ENCODE peak calls at places on chromosomes 5 and 9, in ten cellular contexts. J is lower lobe of right lung; L is stimulated activated CD8-positive, alpha-beta memory T cell treated with anti-CD3 and anti-CD28 coated beads, Interleukin-15, amount 100 ng/mL, for 24 hours; G is activated CD4-positive, alpha-beta memory T cell treated with anti-CD3 and anti-CD28 coated beads, Interleukin-2, amount 10 ng/mL, durations not matched to agents 7 days and 5 days; K is NCI-H187 treated with DMSO at 0.1 percent for 48 hours; W is memory B cell; F is SK-N-DZ; Z is pulmonary artery endothelial cell; T is lower leg skin; E is HEK293T. U is an unnamed sample.

GRCh38 chr5:176739461-176740051 is 70.8 kb upstream of the UNC5A start:
- DNase-seq in W (peak), J (no peak), E (no peak), T (no peak), F (peak), K (no peak), Z (no peak), G (no peak), L (no peak), U (no peak)

GRCh38 chr5:134133213-134133994 is 18.9 kb downstream of the TCF7 start:
- DNase-seq in J (peak), L (no peak), K (no peak), G (no peak), F (no peak), Z (no peak), W (no peak), E (no peak), T (no peak), U (no peak)

GRCh38 chr9:33320568-33321261 is 30.4 kb downstream of the NFX1 start:
- DNase-seq in J (no peak), L (no peak), E (no peak), W (no peak), F (no peak), K (no peak), T (no peak), G (no peak), Z (peak), U (no peak)

GRCh38 chr5:179123491-179124328 is 63.5 kb downstream of the ZNF354C start:
- DNase-seq in L (no peak), Z (no peak), G (no peak), K (no peak), F (no peak), W (no peak), J (peak), T (no peak), E (no peak), U (peak)

GRCh38 chr5:129096382-129096991 is 1.9 kb downstream of the ISOC1 start:
- DNase-seq in Z (no peak), L (no peak), T (no peak), E (no peak), K (no peak), W (no peak), J (no peak), F (peak), G (no peak), U (no peak)

GRCh38 chr5:101658433-101658832 is 637.7 kb downstream of the SLCO4C1 start:
- DNase-seq in W (no peak), K (no peak), E (no peak), J (no peak), F (no peak), T (no peak), Z (no peak), L (no peak), G (no peak), U (no peak)

GRCh38 chr5:36836831-36837230 is 39.7 kb upstream of the NIPBL start:
- DNase-seq in F (no peak), K (no peak), E (no peak), J (no peak), T (no peak), L (no peak), Z (no peak), G (no peak), W (no peak), U (no peak)

GRCh38 chr5:120314201-120314600 is 149.9 kb upstream of the PRR16 start:
- DNase-seq in L (no peak), K (no peak), F (no peak), W (no peak), J (no peak), Z (no peak), E (no peak), T (no peak), G (no peak), U (no peak)

GRCh38 chr9:105103776-105104175 is 140.7 kb upstream of the SLC44A1 start:
- DNase-seq in W (no peak), Z (no peak), E (no peak), F (no peak), J (no peak), T (no peak), L (no peak), G (no peak), K (no peak), U (no peak)

GRCh38 chr5:72537166-72537565 is 30.0 kb upstream of the ZNF366 start:
- DNase-seq in T (no peak), F (no peak), G (no peak), K (no peak), Z (no peak), W (no peak), L (no peak), J (no peak), E (no peak), U (no peak)

GRCh38 chr5:172264814-172265213 is 18.8 kb downstream of the UBTD2 start:
- DNase-seq in K (no peak), L (no peak), F (no peak), J (no peak), W (no peak), T (no peak), G (no peak), E (no peak), Z (no peak), U (no peak)

GRCh38 chr5:6552612-6553011 is 80.2 kb downstream of the NSUN2 start:
- DNase-seq in G (no peak), L (no peak), K (no peak), T (no peak), W (no peak), F (no peak), E (no peak), J (no peak), Z (no peak), U (no peak)

GRCh38 chr5:164600929-164601535 is 1095.6 kb downstream of the MAT2B start:
- DNase-seq in T (no peak), E (no peak), Z (no peak), L (no peak), F (no peak), W (no peak), G (no peak), J (no peak), K (no peak), U (no peak)

GRCh38 chr5:74638776-74639537 is 1.6 kb downstream of the ENC1 start:
- DNase-seq in J (no peak), F (no peak), G (no peak), T (no peak), E (no peak), K (no peak), Z (no peak), L (no peak), W (no peak), U (no peak)

GRCh38 chr9:93574900-93575705 is 1.3 kb upstream of the PHF2 start:
- DNase-seq in F (no peak), G (no peak), K (no peak), J (no peak), Z (no peak), W (no peak), L (no peak), T (no peak), E (no peak), U (no peak)

GRCh38 chr9:123475407-123475806 is 119.4 kb downstream of the CRB2 start:
- DNase-seq in G (no peak), J (no peak), W (no peak), Z (no peak), K (no peak), T (no peak), F (no peak), L (no peak), E (no peak), U (no peak)

U was measured in right lobe of liver.